ENCODE peak calls at places on chromosomes 3 and 15, in five cellular contexts. F is spleen; X is M059J; D is tibial artery; E is stimulated activated CD8-positive, alpha-beta memory T cell treated with anti-CD3 and anti-CD28 coated beads, Interleukin-4, amount 100 ng/mL, for 4 hours. Q is an unnamed sample.
A peak's percentile ranks its signal among the peaks of the same experiment; 100 is the strongest.

GRCh38 chr3:71926242-71926560 is 141.3 kb upstream of the PROK2 start:
- DNase-seq in F (no peak), X (peak; percentile 8), D (no peak), E (no peak), Q (peak; percentile 69)

GRCh38 chr15:60729850-60730458 is 251.0 kb upstream of the ICE2 start:
- DNase-seq in F (no peak), X (no peak), D (no peak), E (no peak), Q (no peak)

GRCh38 chr3:148408667-148409066 is 289.0 kb upstream of the AGTR1 start:
- DNase-seq in F (no peak), X (no peak), D (no peak), E (no peak), Q (no peak)

GRCh38 chr15:52651114-52651513 is 28.1 kb downstream of the ATOSA start:
- DNase-seq in F (no peak), X (no peak), D (no peak), E (no peak), Q (no peak)

GRCh38 chr3:36366308-36366707 is 14.0 kb upstream of the STAC start:
- DNase-seq in F (no peak), X (no peak), D (no peak), E (no peak), Q (no peak)

GRCh38 chr3:37124431-37124830 is 50.0 kb downstream of the LRRFIP2 start:
- DNase-seq in F (no peak), X (no peak), D (no peak), E (no peak), Q (no peak)

GRCh38 chr15:74400915-74401757 is 32.6 kb downstream of the SEMA7A start:
- DNase-seq in F (no peak), X (peak; percentile 79), D (no peak), E (no peak), Q (peak; percentile 83)

GRCh38 chr3:150737874-150738679 is 24.9 kb downstream of the SIAH2 start:
- DNase-seq in F (no peak), X (peak; percentile 92), D (no peak), E (no peak), Q (peak; percentile 84)

GRCh38 chr3:3027976-3028567 is 82.1 kb downstream of the IL5RA start:
- DNase-seq in F (no peak), X (no peak), D (no peak), E (no peak), Q (no peak)

GRCh38 chr3:127750226-127751031 is 71.9 kb downstream of the MGLL start:
- DNase-seq in F (no peak), X (peak; percentile 95), D (no peak), E (no peak), Q (peak; percentile 98)

GRCh38 chr15:56496635-56497034 is 31.7 kb upstream of the MNS1 start:
- DNase-seq in F (no peak), X (peak; percentile 69), D (no peak), E (no peak), Q (peak; percentile 48)

GRCh38 chr3:71511037-71511436 is 72.5 kb downstream of the FOXP1 start:
- DNase-seq in F (no peak), X (peak; percentile 65), D (no peak), E (no peak), Q (peak; percentile 43)

GRCh38 chr3:72938471-72939265 is 50.8 kb downstream of the GXYLT2 start:
- DNase-seq in F (no peak), X (peak; percentile 27), D (peak; percentile 84), E (no peak), Q (peak; percentile 63)

GRCh38 chr3:69094467-69095205 is 9.9 kb downstream of the ARL6IP5 start:
- DNase-seq in F (no peak), X (peak; percentile 66), D (no peak), E (no peak), Q (peak; percentile 73)

GRCh38 chr15:80567721-80568157 is 127.4 kb upstream of the ABHD17C start:
- DNase-seq in F (no peak), X (peak; percentile 80), D (no peak), E (no peak), Q (peak; percentile 68)

GRCh38 chr3:76514836-76515235 is 525.1 kb upstream of the ROBO2 start:
- DNase-seq in F (no peak), X (no peak), D (no peak), E (no peak), Q (no peak)

GRCh38 chr3:121155023-121155422 is 247.0 kb downstream of the STXBP5L start:
- DNase-seq in F (no peak), X (no peak), D (no peak), E (no peak), Q (no peak)

GRCh38 chr3:57031622-57032541 is 28.6 kb upstream of the SPATA12 start:
- DNase-seq in F (no peak), X (no peak), D (no peak), E (no peak), Q (no peak)

GRCh38 chr3:1275495-1275894 is 182.7 kb downstream of the CNTN6 start:
- DNase-seq in F (no peak), X (no peak), D (no peak), E (no peak), Q (no peak)

GRCh38 chr3:195068045-195068444 is 202.9 kb downstream of the XXYLT1 start:
- DNase-seq in F (no peak), X (peak; percentile 7), D (no peak), E (no peak), Q (peak; percentile 1)

GRCh38 chr3:52246728-52247454 is 1.3 kb downstream of the PPM1M start:
- DNase-seq in F (peak; percentile 91), X (no peak), D (peak; percentile 67), E (no peak), Q (no peak)

GRCh38 chr15:65132841-65133549 is 613 bp downstream of the PDCD7 start:
- DNase-seq in F (peak; percentile 87), X (peak; percentile 46), D (no peak), E (no peak), Q (peak; percentile 62)

GRCh38 chr3:135762188-135762853 is 203.2 kb upstream of the PPP2R3A start:
- DNase-seq in F (no peak), X (no peak), D (no peak), E (no peak), Q (no peak)

GRCh38 chr15:28918141-28918983 is 32.6 kb downstream of the APBA2 start:
- DNase-seq in F (peak; percentile 73), X (no peak), D (peak; percentile 55), E (no peak), Q (peak; percentile 11)

GRCh38 chr15:78201281-78202190 is 32.8 kb downstream of the ACSBG1 start:
- DNase-seq in F (no peak), X (no peak), D (no peak), E (no peak), Q (no peak)

GRCh38 chr15:98063311-98063710 is 102.8 kb downstream of the ARRDC4 start:
- DNase-seq in F (no peak), X (no peak), D (no peak), E (no peak), Q (no peak)

GRCh38 chr3:79200456-79200855 is 567.3 kb downstream of the ROBO1 start:
- DNase-seq in F (no peak), X (peak; percentile 11), D (no peak), E (no peak), Q (no peak)

GRCh38 chr3:165259518-165260193 is 63.5 kb upstream of the SLITRK3 start:
- DNase-seq in F (no peak), X (no peak), D (no peak), E (no peak), Q (peak; percentile 2)

GRCh38 chr3:122246214-122246613 is 62.7 kb downstream of the CASR start:
- DNase-seq in F (no peak), X (peak; percentile 25), D (no peak), E (no peak), Q (no peak)

GRCh38 chr15:62844564-62845235 is 197.8 kb upstream of the TPM1 start:
- DNase-seq in F (no peak), X (no peak), D (no peak), E (no peak), Q (no peak)

GRCh38 chr3:184525337-184526157 is 36.0 kb upstream of the EPHB3 start:
- DNase-seq in F (peak; percentile 80), X (no peak), D (no peak), E (no peak), Q (peak; percentile 65)

GRCh38 chr15:35437157-35437556 is 108.8 kb downstream of the DPH6 start:
- DNase-seq in F (no peak), X (peak; percentile 49), D (no peak), E (no peak), Q (no peak)

GRCh38 chr3:117726776-117727175 is 1017.2 kb downstream of the TUSC7 start:
- DNase-seq in F (no peak), X (no peak), D (no peak), E (no peak), Q (no peak)

GRCh38 chr3:193711964-193712598 is 119.1 kb downstream of the OPA1 start:
- DNase-seq in F (no peak), X (no peak), D (no peak), E (no peak), Q (no peak)

GRCh38 chr3:104787306-104787705 is 579.4 kb upstream of the ALCAM start:
- DNase-seq in F (no peak), X (no peak), D (no peak), E (no peak), Q (no peak)

GRCh38 chr15:79157631-79158592 is 67.3 kb upstream of the RASGRF1 start:
- DNase-seq in F (no peak), X (no peak), D (no peak), E (no peak), Q (peak; percentile 94)

GRCh38 chr3:100018806-100019205 is 95.5 kb downstream of the FILIP1L start:
- DNase-seq in F (no peak), X (no peak), D (no peak), E (no peak), Q (no peak)

Q was measured in mammary epithelial cell.